ENCODE peak calls at places on chromosomes 7 and 10, in six cellular contexts. B, W, E, C, Z and V are unnamed samples.

GRCh38 chr10:17847586-17848296 is 38.6 kb downstream of the MRC1 start:
- DNase-seq in B (peak), W (no peak), E (no peak), C (no peak), Z (no peak), V (peak)

GRCh38 chr10:117590516-117590915 is 48.0 kb downstream of the EMX2 start:
- DNase-seq in B (no peak), W (no peak), E (no peak), C (no peak), Z (no peak), V (no peak)

GRCh38 chr10:1737222-1738061 is at the start of gene ADARB2:
- DNase-seq in B (no peak), W (peak), E (peak), C (peak), Z (no peak), V (peak)

GRCh38 chr7:15874774-15875173 is 188.3 kb upstream of the MEOX2 start:
- DNase-seq in B (peak), W (no peak), E (no peak), C (no peak), Z (no peak), V (no peak)

GRCh38 chr10:130352291-130352645 is 216.1 kb downstream of the GLRX3 start:
- DNase-seq in B (no peak), W (no peak), E (no peak), C (no peak), Z (no peak), V (no peak)

GRCh38 chr7:135683609-135684008 is 21.3 kb downstream of the STMP1 start:
- DNase-seq in B (no peak), W (no peak), E (no peak), C (no peak), Z (no peak), V (no peak)

GRCh38 chr7:56019501-56019900 is 31.7 kb downstream of the PSPH start:
- DNase-seq in B (no peak), W (no peak), E (no peak), C (no peak), Z (no peak), V (no peak)

GRCh38 chr10:72137583-72137982 is 49.2 kb upstream of the SPOCK2 start:
- DNase-seq in B (no peak), W (no peak), E (no peak), C (no peak), Z (no peak), V (no peak)

GRCh38 chr7:41544241-41544640 is 158.6 kb downstream of the INHBA start:
- DNase-seq in B (no peak), W (no peak), E (no peak), C (no peak), Z (no peak), V (no peak)

GRCh38 chr7:99042957-99043356 is 101.0 kb downstream of the SMURF1 start:
- DNase-seq in B (peak), W (no peak), E (no peak), C (no peak), Z (no peak), V (no peak)

GRCh38 chr10:71692598-71693307 is 26.8 kb downstream of the C10orf105 start:
- DNase-seq in B (no peak), W (no peak), E (no peak), C (no peak), Z (no peak), V (no peak)

GRCh38 chr10:14971867-14972448 is 12.8 kb downstream of the MEIG1 start:
- DNase-seq in B (peak), W (no peak), E (no peak), C (no peak), Z (peak), V (peak)

GRCh38 chr7:97019710-97020109 is 4.9 kb downstream of the DLX5 start:
- DNase-seq in B (no peak), W (no peak), E (no peak), C (no peak), Z (no peak), V (no peak)

GRCh38 chr7:68015565-68016532 is 1019.2 kb downstream of the TYW1 start:
- DNase-seq in B (no peak), W (no peak), E (no peak), C (no peak), Z (no peak), V (no peak)

GRCh38 chr10:131478398-131478989 is 167.0 kb upstream of the TCERG1L start:
- DNase-seq in B (no peak), W (no peak), E (no peak), C (no peak), Z (no peak), V (no peak)

GRCh38 chr7:155883491-155884224 is 71.4 kb upstream of the SHH start:
- DNase-seq in B (no peak), W (no peak), E (no peak), C (no peak), Z (no peak), V (no peak)

GRCh38 chr10:47402681-47403301 is 18.7 kb upstream of the ZNF488 start:
- DNase-seq in B (peak), W (peak), E (no peak), C (no peak), Z (peak), V (no peak)

GRCh38 chr7:10537764-10538163 is 435.9 kb upstream of the PHF14 start:
- DNase-seq in B (no peak), W (no peak), E (no peak), C (no peak), Z (no peak), V (no peak)

GRCh38 chr7:89796481-89796880 is 357.8 kb upstream of the STEAP1 start:
- DNase-seq in B (no peak), W (no peak), E (no peak), C (no peak), Z (no peak), V (no peak)

GRCh38 chr7:152521420-152522337 is 85.9 kb upstream of the KMT2C start:
- DNase-seq in B (no peak), W (no peak), E (no peak), C (no peak), Z (no peak), V (no peak)

GRCh38 chr10:117477961-117478670 is 64.4 kb upstream of the EMX2 start:
- DNase-seq in B (peak), W (peak), E (no peak), C (no peak), Z (no peak), V (no peak)

GRCh38 chr10:49289480-49289879 is 9.5 kb upstream of the C10orf71 start:
- DNase-seq in B (no peak), W (no peak), E (no peak), C (no peak), Z (no peak), V (no peak)

GRCh38 chr10:11875499-11876281 is 52.5 kb downstream of the PROSER2 start:
- DNase-seq in B (peak), W (peak), E (no peak), C (no peak), Z (peak), V (no peak)

DNA sequence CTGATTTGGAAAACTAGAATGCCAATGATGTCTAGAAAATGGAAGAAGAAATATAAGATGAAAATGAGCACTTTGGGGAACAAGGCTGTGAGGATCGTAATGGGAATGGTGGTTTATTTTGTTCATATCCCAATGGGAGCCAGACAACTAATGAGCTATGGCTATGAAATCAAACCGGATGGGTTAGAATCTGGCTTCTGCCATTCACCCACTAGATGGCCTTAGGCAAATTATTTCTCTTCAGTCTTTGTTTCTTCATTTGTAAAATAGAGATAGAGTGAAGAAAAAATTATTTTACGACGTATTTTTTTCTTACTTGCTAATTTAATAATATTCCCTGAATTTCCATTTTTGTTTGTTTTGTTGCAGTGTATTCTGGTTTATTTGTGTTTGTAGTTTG is 572.1 kb upstream of the IGFBP3 start:
- DNase-seq in B (no peak), W (no peak), E (no peak), C (no peak), Z (no peak), V (no peak)
- TF ChIP-seq CTCF in B (peak), W (no peak), E (no peak), C (no peak), Z (no peak), V (no peak)

GRCh38 chr10:32893431-32893830 is 64.6 kb downstream of the ITGB1 start:
- DNase-seq in B (no peak), W (no peak), E (no peak), C (no peak), Z (no peak), V (no peak)
- TF ChIP-seq CTCF in B (no peak), W (no peak), E (no peak), C (no peak), Z (no peak), V (no peak)

DNA sequence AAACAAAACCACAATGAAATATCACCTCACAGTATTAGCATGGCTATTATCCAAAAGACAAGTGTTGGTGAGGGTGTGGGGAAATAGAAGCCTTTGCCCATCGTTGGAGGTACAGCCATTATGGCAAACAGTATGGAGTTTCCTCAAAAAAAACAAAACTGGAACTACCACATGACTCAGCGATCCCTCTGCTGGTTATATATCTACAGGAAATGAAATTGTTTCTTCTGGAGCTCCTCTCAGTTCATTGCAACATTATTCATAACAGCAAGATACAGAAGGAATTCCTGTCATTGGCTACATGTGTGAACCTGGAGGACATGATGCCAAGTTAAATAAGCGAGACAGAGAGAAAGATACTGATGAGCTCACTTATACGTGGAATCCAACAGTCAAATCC is 2.4 kb upstream of the UBE3C start:
- DNase-seq in B (peak), W (peak), E (no peak), C (no peak), Z (no peak), V (no peak)
- TF ChIP-seq CTCF in B (peak), W (no peak), E (no peak), C (no peak), Z (no peak), V (no peak)

GRCh38 chr10:26728957-26729356 is 31.5 kb downstream of the PDSS1 start:
- DNase-seq in B (no peak), W (no peak), E (no peak), C (no peak), Z (no peak), V (no peak)
- TF ChIP-seq CTCF in B (peak), W (no peak), E (peak), C (no peak), Z (no peak), V (no peak)

DNA sequence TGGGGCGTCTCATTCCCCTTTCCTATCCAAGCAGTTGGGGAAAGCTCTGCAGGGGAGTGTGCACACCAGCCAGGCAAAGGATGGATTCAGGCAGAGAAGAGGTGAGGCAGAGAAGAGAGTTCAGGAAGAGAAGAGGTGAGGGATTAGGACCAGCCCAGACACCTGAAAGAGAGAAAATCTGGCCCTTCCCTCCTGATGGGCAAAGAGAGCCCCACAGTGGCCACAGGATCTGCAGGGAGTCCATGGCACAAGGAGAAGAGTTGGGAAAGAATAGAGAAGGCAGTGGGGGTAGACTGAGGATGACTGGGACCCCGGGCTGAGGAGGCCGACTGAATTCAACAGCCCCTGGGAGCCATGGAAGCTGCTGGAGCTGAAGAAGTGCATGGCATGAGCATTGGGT is 140.4 kb upstream of the ZMIZ1 start:
- DNase-seq in B (no peak), W (no peak), E (no peak), C (no peak), Z (no peak), V (no peak)
- TF ChIP-seq CTCF in B (no peak), W (no peak), E (no peak), C (no peak), Z (no peak), V (no peak)

GRCh38 chr7:64793106-64793755 is 997 bp upstream of the ZNF138 start:
- DNase-seq in B (no peak), W (no peak), E (no peak), C (no peak), Z (no peak), V (no peak)

GRCh38 chr7:64795176-64795575 is 948 bp downstream of the ZNF138 start:
- DNase-seq in B (no peak), W (no peak), E (no peak), C (no peak), Z (no peak), V (no peak)

DNA sequence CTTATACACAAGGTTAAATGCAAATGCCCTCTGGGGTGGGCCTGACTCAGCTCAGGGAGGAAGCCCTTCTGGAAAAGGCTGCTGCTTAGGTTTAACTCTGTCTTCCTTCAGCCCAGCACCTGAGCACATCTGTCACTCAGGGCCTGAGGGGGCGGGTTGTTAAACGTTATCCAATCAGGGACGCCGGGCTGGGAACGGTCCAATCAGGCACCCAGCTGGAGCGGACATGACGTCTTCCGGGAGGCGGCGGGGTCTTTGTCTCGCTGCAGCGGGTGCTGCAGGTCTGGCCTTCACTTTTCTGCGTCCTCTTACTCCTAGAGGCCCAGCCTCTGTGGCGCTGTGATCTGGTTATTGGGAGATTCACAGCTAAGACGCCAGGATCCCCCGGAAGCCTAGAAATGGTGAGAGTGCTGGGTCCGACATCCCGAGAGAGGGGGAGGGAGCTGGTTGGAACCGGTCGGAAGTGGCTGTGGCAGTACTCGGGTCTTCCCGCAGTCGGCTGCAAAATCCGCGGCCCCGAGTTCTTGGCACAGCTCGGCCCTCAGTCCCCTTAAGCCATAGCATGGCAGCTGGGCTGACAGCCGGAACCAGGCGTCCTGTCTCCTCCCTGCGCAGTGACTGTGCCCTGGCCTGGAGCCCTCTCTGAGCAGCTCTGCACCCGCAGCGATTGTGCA is at the start of gene ZNF138:
- DNase-seq in B (peak), W (peak), E (peak), C (peak), Z (peak), V (peak)
- TF ChIP-seq CTCF in B (no peak), W (no peak), E (no peak), C (no peak), Z (no peak), V (peak)

DNA sequence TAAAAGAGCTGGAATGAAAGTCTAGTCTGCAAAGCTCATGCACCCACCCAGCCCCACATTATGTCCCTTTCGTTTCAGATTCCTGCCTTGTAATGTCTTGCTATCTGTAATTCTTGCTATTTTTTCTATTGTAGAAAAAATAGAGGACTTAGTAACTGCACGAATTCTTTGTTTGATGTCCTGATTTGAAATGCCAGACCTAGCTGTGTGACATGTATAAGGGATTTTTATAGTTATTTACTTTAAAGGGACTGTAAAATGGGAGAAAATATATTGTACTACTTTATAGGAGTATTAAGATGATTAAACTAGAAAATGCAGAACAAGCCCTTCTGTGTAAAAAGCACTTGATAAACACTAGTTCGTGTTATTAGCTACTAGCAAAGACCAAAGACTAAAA is 32.4 kb downstream of the TARP start:
- DNase-seq in B (no peak), W (no peak), E (no peak), C (no peak), Z (no peak), V (no peak)
- TF ChIP-seq CTCF in B (no peak), W (no peak), E (no peak), C (no peak), Z (no peak), V (no peak)

GRCh38 chr10:54415483-54415882 is 385.5 kb downstream of the PCDH15 start:
- DNase-seq in B (no peak), W (no peak), E (no peak), C (no peak), Z (no peak), V (no peak)
- TF ChIP-seq CTCF in B (no peak), W (no peak), E (no peak), C (peak), Z (no peak), V (no peak)

GRCh38 chr10:21771219-21771618 is 232.3 kb downstream of the DNAJC1 start:
- DNase-seq in B (no peak), W (no peak), E (no peak), C (no peak), Z (no peak), V (no peak)
- TF ChIP-seq CTCF in B (no peak), W (no peak), E (no peak), C (no peak), Z (no peak), V (no peak)

GRCh38 chr10:33066558-33067236 is 108.7 kb upstream of the ITGB1 start:
- DNase-seq in B (peak), W (no peak), E (no peak), C (no peak), Z (no peak), V (no peak)
- TF ChIP-seq CTCF in B (peak), W (no peak), E (no peak), C (no peak), Z (no peak), V (no peak)